ENCODE peak calls at places on chromosomes 11 and 22, in nine cellular contexts. T is K562, U is A549, D is SK-N-SH, P is HepG2, J is GM23338, X is HL-60, I is GM12878, B is HCT116. Y is an unnamed sample.

GRCh38 chr11:43518407-43519165 is 159.9 kb downstream of the TTC17 start:
- DNase-seq in T (no peak), U (no peak), D (no peak), P (no peak), J (no peak), X (no peak), I (no peak), B (no peak), Y (no peak)

GRCh38 chr11:1138053-1138452 is 19.7 kb upstream of the MUC5AC start:
- DNase-seq in T (no peak), U (no peak), D (no peak), P (no peak), J (no peak), X (no peak), I (no peak), B (no peak), Y (no peak)

GRCh38 chr11:35725880-35726279 is 63.3 kb downstream of the TRIM44 start:
- DNase-seq in T (peak; percentile 20), U (peak; percentile 42), D (no peak), P (no peak), J (no peak), X (no peak), I (no peak), B (peak; percentile 26), Y (no peak)

GRCh38 chr11:116847612-116848011 is 10.2 kb upstream of the APOA1 start:
- DNase-seq in T (no peak), U (no peak), D (no peak), P (no peak), J (no peak), X (no peak), I (no peak), B (no peak), Y (no peak)

GRCh38 chr22:40422558-40423245 is 52.3 kb downstream of the SGSM3 start:
- DNase-seq in T (no peak), U (no peak), D (no peak), P (no peak), J (no peak), X (no peak), I (no peak), B (no peak), Y (no peak)

GRCh38 chr22:33853200-33854097 is 66.8 kb downstream of the LARGE1 start:
- DNase-seq in T (no peak), U (peak; percentile 42), D (peak; percentile 64), P (peak; percentile 19), J (peak; percentile 64), X (peak; percentile 31), I (peak; percentile 53), B (no peak), Y (no peak)

GRCh38 chr11:37076866-37077265 is 478.8 kb upstream of the RAG2 start:
- DNase-seq in T (no peak), U (no peak), D (no peak), P (no peak), J (no peak), X (no peak), I (no peak), B (no peak), Y (no peak)

GRCh38 chr11:118430956-118431355 is 5.3 kb upstream of the KMT2A start:
- DNase-seq in T (no peak), U (no peak), D (peak; percentile 15), P (peak; percentile 63), J (no peak), X (no peak), I (no peak), B (no peak), Y (no peak)

GRCh38 chr11:102269927-102270326 is 47.4 kb upstream of the BIRC3 start:
- DNase-seq in T (no peak), U (no peak), D (no peak), P (no peak), J (no peak), X (no peak), I (no peak), B (no peak), Y (no peak)

GRCh38 chr11:67416416-67417335 is 1.2 kb downstream of the CARNS1 start:
- DNase-seq in T (no peak), U (peak; percentile 78), D (no peak), P (peak; percentile 64), J (peak; percentile 36), X (peak; percentile 68), I (no peak), B (no peak), Y (no peak)

GRCh38 chr11:118608268-118609214 is 1.1 kb downstream of the PHLDB1 start:
- DNase-seq in T (peak; percentile 74), U (peak; percentile 49), D (peak; percentile 74), P (no peak), J (no peak), X (peak; percentile 32), I (no peak), B (no peak), Y (no peak)

GRCh38 chr22:37735054-37735453 is 38.2 kb downstream of the TRIOBP start:
- DNase-seq in T (peak; percentile 71), U (peak; percentile 67), D (peak; percentile 91), P (peak; percentile 72), J (peak; percentile 76), X (no peak), I (no peak), B (no peak), Y (no peak)
- TF ChIP-seq CTCF in T (peak; percentile 74), U (peak; percentile 27), D (peak; percentile 41), P (peak; percentile 96), J (peak; percentile 35), X (no peak), I (no peak), B (no peak), Y (peak; percentile 71)

DNA sequence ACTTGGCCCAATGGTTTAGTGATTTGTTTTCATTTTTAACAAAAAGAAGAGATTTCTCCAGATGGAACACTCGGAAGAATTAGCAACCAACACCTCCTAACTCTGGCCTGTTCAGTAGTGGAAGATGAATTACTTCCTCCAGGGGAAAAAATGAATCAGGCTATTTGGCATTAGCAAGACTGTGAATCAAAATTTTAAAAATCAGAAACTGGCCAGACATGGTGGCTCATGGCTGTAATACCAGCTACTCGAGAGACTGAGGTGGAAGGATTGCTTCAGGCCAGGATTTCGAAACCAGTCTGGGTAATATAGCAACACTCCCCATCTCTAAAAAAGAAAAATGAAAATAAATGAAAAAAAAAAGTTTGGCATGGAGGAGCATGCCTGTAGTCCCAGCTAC is 796.5 kb upstream of the ANO3 start:
- DNase-seq in T (no peak), U (no peak), D (no peak), P (no peak), J (no peak), X (no peak), I (no peak), B (no peak), Y (no peak)
- TF ChIP-seq REST in T (no peak), U (no peak), D (no peak), P (no peak), J (no peak), X (no peak), I (no peak), B (no peak), Y (no peak)

DNA sequence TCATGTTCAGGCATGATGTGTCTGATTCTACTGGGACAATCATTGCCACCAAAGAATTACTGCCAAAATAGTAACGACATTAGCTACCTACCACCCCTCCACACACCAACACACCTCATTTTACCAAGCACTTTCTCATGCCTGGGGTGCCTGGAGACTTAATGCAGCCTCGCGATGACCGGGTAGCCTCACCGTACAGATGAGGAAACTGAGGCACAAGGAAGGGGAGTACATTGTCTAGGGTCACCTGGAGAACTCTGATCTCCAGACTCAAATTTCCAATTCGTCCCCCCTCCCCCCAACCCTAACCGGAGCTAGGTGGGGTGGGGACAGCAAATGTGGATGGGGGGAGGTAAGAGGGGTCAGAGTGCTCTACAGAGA is 2.7 kb upstream of the RTN4RL2 start:
- DNase-seq in T (no peak), U (no peak), D (no peak), P (no peak), J (no peak), X (no peak), I (no peak), B (no peak), Y (no peak)
- TF ChIP-seq CTCF in T (no peak), U (no peak), D (peak; percentile 1), P (no peak), J (no peak), X (no peak), I (no peak), B (no peak), Y (no peak)

GRCh38 chr11:18319914-18320313 is 2.0 kb downstream of the HPS5 start:
- DNase-seq in T (no peak), U (no peak), D (no peak), P (no peak), J (no peak), X (no peak), I (no peak), B (no peak), Y (no peak)

GRCh38 chr11:18324381-18324780 is 2.0 kb downstream of the GTF2H1 start:
- DNase-seq in T (no peak), U (no peak), D (no peak), P (no peak), J (no peak), X (peak; percentile 38), I (no peak), B (no peak), Y (no peak)

GRCh38 chr11:18322818-18323570 is 627 bp downstream of the GTF2H1 start:
- DNase-seq in T (no peak), U (peak; percentile 12), D (no peak), P (no peak), J (peak; percentile 34), X (no peak), I (no peak), B (no peak), Y (no peak)

GRCh38 chr11:18321991-18322711 is at the start of the genes GTF2H1 and HPS5:
- DNase-seq in T (peak; percentile 95), U (peak; percentile 99), D (peak; percentile 95), P (peak; percentile 98), J (peak; percentile 99), X (peak; percentile 98), I (peak; percentile 96), B (peak; percentile 98), Y (peak; percentile 81)

GRCh38 chr11:18321622-18321990 is 334 bp downstream of the HPS5 start:
- DNase-seq in T (no peak), U (no peak), D (peak; percentile 9), P (no peak), J (peak; percentile 17), X (no peak), I (no peak), B (no peak), Y (no peak)
- TF ChIP-seq REST in T (no peak), U (no peak), D (no peak), P (no peak), J (no peak), X (no peak), I (no peak), B (no peak), Y (no peak)

DNA sequence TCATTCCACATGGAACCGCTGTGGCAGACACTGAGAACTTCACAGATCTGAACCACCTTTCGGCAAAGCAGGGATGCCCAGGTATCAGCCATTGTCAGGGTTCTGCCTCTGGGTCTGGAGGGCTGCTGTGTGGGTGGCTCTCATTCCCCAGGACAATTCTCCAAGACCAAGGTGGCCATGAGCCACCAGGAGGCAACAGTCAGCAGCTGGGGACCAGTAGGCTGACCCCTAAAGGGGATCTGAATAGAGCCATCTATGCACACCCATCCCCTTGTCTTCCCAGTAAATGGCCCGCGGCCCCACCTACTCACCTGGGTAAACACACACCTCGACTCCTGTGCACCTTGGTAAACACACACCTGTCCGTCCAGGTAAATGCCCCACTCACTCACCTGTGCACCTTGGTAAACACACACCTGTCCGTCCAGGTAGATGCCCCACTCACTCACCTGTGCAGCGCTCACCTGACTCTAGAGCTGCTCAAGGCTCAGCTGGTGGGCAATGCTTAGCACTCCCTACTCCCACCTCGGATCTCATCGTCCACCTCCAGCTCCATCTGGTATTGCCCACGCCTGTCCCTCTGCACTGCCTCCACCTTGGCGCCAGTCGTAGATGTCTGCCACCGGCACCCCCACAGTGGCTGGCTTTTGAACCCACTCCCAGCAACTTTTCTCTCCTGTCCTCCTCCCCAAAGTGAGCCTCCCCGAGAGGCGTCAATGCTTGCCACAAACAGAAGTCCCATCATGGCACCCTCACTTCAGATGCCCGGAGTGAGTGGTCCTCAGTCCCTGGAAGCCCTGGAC is 10.2 kb downstream of the SLC25A1 start:
- DNase-seq in T (no peak), U (no peak), D (no peak), P (no peak), J (no peak), X (no peak), I (no peak), B (no peak), Y (no peak)
- TF ChIP-seq CTCF in T (peak; percentile 99), U (no peak), D (peak; percentile 13), P (peak; percentile 48), J (peak; percentile 21), X (no peak), I (no peak), B (peak; percentile 34), Y (no peak)